ENCODE peak calls at places on chromosomes 2 and 18, in five cellular contexts. E is NCI-H1105 treated with DMSO at 0.1 percent for 48 hours; C is stimulated activated CD8-positive, alpha-beta memory T cell treated with anti-CD3 and anti-CD28 coated beads, Interleukin-15, amount 100 ng/mL, for 4 hours; X is activated T-cell treated with anti-CD3 and anti-CD28 coated beads for 1 hour; I is GF-D8. V is an unnamed sample.

GRCh38 chr2:43074052-43074451 is 152.4 kb downstream of the ZFP36L2 start:
- DNase-seq in E (no peak), C (no peak), X (no peak), I (no peak), V (no peak)

GRCh38 chr18:11654736-11655604 is 34.1 kb upstream of the GNAL start:
- DNase-seq in E (peak), C (no peak), X (peak), I (no peak), V (peak)

GRCh38 chr2:88857274-88857741 is 165.8 kb downstream of the RPIA start:
- DNase-seq in E (no peak), C (no peak), X (no peak), I (no peak), V (no peak)

GRCh38 chr2:58757971-58758370 is 516.8 kb upstream of the FANCL start:
- DNase-seq in E (no peak), C (no peak), X (no peak), I (no peak), V (no peak)

GRCh38 chr2:11742317-11742701 is 4.1 kb upstream of the LPIN1 start:
- DNase-seq in E (no peak), C (no peak), X (no peak), I (no peak), V (no peak)

GRCh38 chr2:39530423-39530866 is 93.4 kb upstream of the MAP4K3 start:
- DNase-seq in E (no peak), C (no peak), X (no peak), I (no peak), V (no peak)

GRCh38 chr2:232884001-232884421 is 13.9 kb downstream of the SNORC start:
- DNase-seq in E (no peak), C (no peak), X (no peak), I (no peak), V (no peak)

GRCh38 chr2:84492571-84492970 is 23.7 kb upstream of the DNAH6 start:
- DNase-seq in E (no peak), C (no peak), X (no peak), I (no peak), V (no peak)

GRCh38 chr18:48037481-48038271 is 107.2 kb upstream of the SMAD2 start:
- DNase-seq in E (peak), C (no peak), X (no peak), I (no peak), V (no peak)

GRCh38 chr18:61635901-61636528 is 256.8 kb downstream of the RNF152 start:
- DNase-seq in E (peak), C (no peak), X (no peak), I (no peak), V (peak)

GRCh38 chr2:89784960-89785359 is 1093.5 kb downstream of the RPIA start:
- DNase-seq in E (no peak), C (no peak), X (no peak), I (no peak), V (no peak)

GRCh38 chr2:45014016-45014702 is 4.9 kb upstream of the SIX2 start:
- DNase-seq in E (no peak), C (no peak), X (no peak), I (no peak), V (no peak)

GRCh38 chr2:132547089-132547687 is 122.8 kb downstream of the LYPD1 start:
- DNase-seq in E (peak), C (no peak), X (peak), I (no peak), V (peak)

GRCh38 chr2:217698691-217699090 is 304.1 kb downstream of the TNS1 start:
- DNase-seq in E (no peak), C (no peak), X (no peak), I (no peak), V (no peak)

GRCh38 chr2:16900405-16901025 is 234.9 kb upstream of the CYRIA start:
- DNase-seq in E (no peak), C (no peak), X (no peak), I (no peak), V (peak)